ENCODE peak calls at places on chromosomes 2 and 18, in seven cellular contexts. B, V, X, Z, D, L and M are unnamed samples.

GRCh38 chr2:134177351-134177931 is 76.4 kb upstream of the MGAT5 start:
- DNase-seq in B (peak; percentile 69), V (peak; percentile 41), X (no peak), Z (no peak), D (no peak), L (no peak), M (no peak)

GRCh38 chr2:104976603-104977120 is 61.2 kb upstream of the MRPS9 start:
- DNase-seq in B (no peak), V (no peak), X (no peak), Z (no peak), D (no peak), L (no peak), M (no peak)

GRCh38 chr2:129748250-129748649 is 231.2 kb upstream of the RAB6C start:
- DNase-seq in B (no peak), V (no peak), X (no peak), Z (no peak), D (no peak), L (no peak), M (no peak)

GRCh38 chr2:228545041-228545440 is 363.6 kb upstream of the SPHKAP start:
- DNase-seq in B (no peak), V (no peak), X (peak; percentile 76), Z (no peak), D (no peak), L (peak; percentile 61), M (peak; percentile 10)

GRCh38 chr2:28470759-28471158 is 25.1 kb upstream of the PLB1 start:
- DNase-seq in B (no peak), V (no peak), X (no peak), Z (no peak), D (no peak), L (no peak), M (no peak)

GRCh38 chr2:70851704-70852103 is 16.1 kb upstream of the CD207 start:
- DNase-seq in B (no peak), V (no peak), X (no peak), Z (no peak), D (no peak), L (peak; percentile 36), M (no peak)

GRCh38 chr18:54086863-54087262 is 137.6 kb downstream of the MBD2 start:
- DNase-seq in B (no peak), V (no peak), X (no peak), Z (no peak), D (no peak), L (no peak), M (no peak)

GRCh38 chr18:32278148-32278799 is 88.4 kb downstream of the MEP1B start:
- DNase-seq in B (no peak), V (no peak), X (no peak), Z (no peak), D (no peak), L (no peak), M (no peak)

GRCh38 chr2:148042219-148042618 is 21.3 kb downstream of the MBD5 start:
- DNase-seq in B (no peak), V (no peak), X (no peak), Z (no peak), D (no peak), L (no peak), M (no peak)

GRCh38 chr2:100494712-100495111 is 24.4 kb downstream of the NMS start:
- DNase-seq in B (no peak), V (no peak), X (no peak), Z (no peak), D (no peak), L (no peak), M (no peak)

GRCh38 chr2:210955591-210955990 is 399.2 kb downstream of the CPS1 start:
- DNase-seq in B (no peak), V (no peak), X (no peak), Z (peak; percentile 8), D (peak; percentile 5), L (no peak), M (no peak)

GRCh38 chr2:216632321-216632951 is 784 bp upstream of the IGFBP2 start:
- DNase-seq in B (no peak), V (no peak), X (no peak), Z (no peak), D (no peak), L (no peak), M (no peak)